ENCODE peak calls at places on chromosomes 3 and 15, in ten cellular contexts. C is left ventricle myocardium superior; M is fibroblast of the aortic adventitia; W is AG08396; G is kidney tubule cell; I is HTR-8/SVneo; E is stimulated activated CD8-positive, alpha-beta memory T cell treated with anti-CD3 and anti-CD28 coated beads, Interleukin-4, amount 100 ng/mL, for 4 hours; J is H7; U is right atrium auricular region; H is IMR-90. B is an unnamed sample.

GRCh38 chr15:72050700-72051099 is 67.2 kb downstream of the MYO9A start:
- DNase-seq in J (no peak), U (no peak), W (no peak), I (no peak), G (peak), E (no peak), H (no peak), C (no peak), M (no peak), B (no peak)

GRCh38 chr3:48151058-48151806 is 37.0 kb downstream of the CDC25A start:
- DNase-seq in E (peak), W (peak), G (peak), C (peak), J (peak), M (peak), H (peak), U (peak), I (peak), B (peak)

GRCh38 chr3:23992051-23992628 is 47.1 kb downstream of the NR1D2 start:
- DNase-seq in E (no peak), W (no peak), H (peak), J (no peak), M (peak), C (no peak), U (no peak), I (no peak), G (no peak), B (no peak)

GRCh38 chr3:51500632-51501131 is 867 bp upstream of the DCAF1 start:
- DNase-seq in C (peak), M (no peak), H (no peak), I (no peak), G (no peak), W (no peak), J (no peak), E (no peak), U (no peak), B (peak)

GRCh38 chr15:50077655-50078054 is 41.4 kb downstream of the ATP8B4 start:
- DNase-seq in G (no peak), C (no peak), U (no peak), M (no peak), I (no peak), W (no peak), E (no peak), J (no peak), H (no peak), B (no peak)

GRCh38 chr3:150255416-150255815 is 152.7 kb upstream of the TSC22D2 start:
- DNase-seq in U (peak), W (no peak), M (no peak), E (no peak), H (no peak), I (no peak), C (peak), J (no peak), G (peak), B (peak)

GRCh38 chr3:12421132-12421531 is 63.1 kb upstream of the TSEN2 start:
- DNase-seq in U (no peak), W (no peak), G (no peak), C (no peak), I (no peak), H (no peak), J (no peak), M (no peak), E (no peak), B (no peak)

GRCh38 chr15:92611995-92612745 is 43.4 kb downstream of the FAM174B start:
- DNase-seq in H (no peak), E (no peak), U (no peak), M (no peak), J (no peak), I (no peak), W (no peak), C (no peak), G (no peak), B (no peak)

GRCh38 chr3:8647137-8647970 is 2.8 kb upstream of the SSUH2 start:
- DNase-seq in H (no peak), U (no peak), C (no peak), M (no peak), E (no peak), W (no peak), I (no peak), G (no peak), J (no peak), B (no peak)

GRCh38 chr15:60727260-60727659 is 248.3 kb upstream of the ICE2 start:
- DNase-seq in M (no peak), J (no peak), I (no peak), G (no peak), H (no peak), U (no peak), E (no peak), W (no peak), C (no peak), B (no peak)

GRCh38 chr15:67240235-67241131 is 14.0 kb downstream of the AAGAB start:
- DNase-seq in J (peak), W (no peak), H (no peak), I (peak), C (no peak), E (no peak), G (peak), U (no peak), M (no peak), B (no peak)

GRCh38 chr3:65406470-65406869 is 632.2 kb downstream of the MAGI1 start:
- DNase-seq in U (no peak), C (no peak), M (peak), W (no peak), E (no peak), G (no peak), I (no peak), J (no peak), H (peak), B (no peak)

GRCh38 chr15:58748787-58749531 is 548 bp downstream of the ADAM10 start:
- DNase-seq in C (peak), U (peak), W (peak), H (no peak), I (no peak), J (peak), E (no peak), G (peak), M (peak), B (peak)

GRCh38 chr15:98421419-98422085 is 226.8 kb upstream of the IGF1R start:
- DNase-seq in U (peak), E (peak), H (peak), G (peak), C (peak), W (peak), I (peak), M (peak), J (peak), B (peak)

GRCh38 chr3:153319691-153320552 is 157.9 kb downstream of the RAP2B start:
- DNase-seq in U (no peak), E (no peak), M (no peak), G (no peak), W (no peak), I (no peak), C (no peak), H (no peak), J (no peak), B (no peak)

GRCh38 chr15:90306560-90306959 is 41.1 kb downstream of the NGRN start:
- DNase-seq in E (no peak), J (no peak), C (no peak), W (no peak), H (no peak), U (peak), G (no peak), I (no peak), M (no peak), B (no peak)

GRCh38 chr3:9779721-9780450 is 10.1 kb upstream of the CAMK1 start:
- DNase-seq in C (no peak), J (no peak), M (no peak), H (no peak), W (no peak), G (no peak), E (no peak), I (no peak), U (no peak), B (no peak)

GRCh38 chr3:192957441-192957951 is 39.8 kb upstream of the MB21D2 start:
- DNase-seq in U (peak), G (peak), J (no peak), E (no peak), I (no peak), W (peak), M (peak), C (peak), H (peak), B (peak)

GRCh38 chr3:32910954-32911353 is 40.5 kb upstream of the CCR4 start:
- DNase-seq in H (no peak), M (peak), C (no peak), G (no peak), U (no peak), E (no peak), I (no peak), J (no peak), W (no peak), B (no peak)

GRCh38 chr15:40043927-40044716 is 5.1 kb upstream of the SRP14 start:
- DNase-seq in C (no peak), G (no peak), W (no peak), I (no peak), E (no peak), J (no peak), U (peak), H (no peak), M (no peak), B (no peak)

GRCh38 chr3:36540898-36541518 is 160.7 kb downstream of the STAC start:
- DNase-seq in C (no peak), G (peak), I (no peak), U (no peak), H (peak), J (peak), E (no peak), M (peak), W (peak), B (no peak)

GRCh38 chr3:194133661-194134230 is 2.2 kb upstream of the HES1 start:
- DNase-seq in G (peak), I (peak), M (no peak), H (peak), J (peak), W (no peak), U (peak), C (no peak), E (no peak), B (peak)

GRCh38 chr3:12658593-12659058 is 5.3 kb downstream of the RAF1 start:
- DNase-seq in U (no peak), G (peak), E (no peak), H (peak), I (no peak), C (no peak), W (peak), J (no peak), M (peak), B (no peak)

GRCh38 chr3:58270485-58270884 is 32.9 kb downstream of the ABHD6 start:
- DNase-seq in M (no peak), I (no peak), H (no peak), J (no peak), W (no peak), E (no peak), U (no peak), C (no peak), G (no peak), B (no peak)

GRCh38 chr3:49199900-49200281 is 28.5 kb downstream of the KLHDC8B start:
- DNase-seq in G (no peak), W (no peak), H (no peak), U (no peak), M (no peak), C (no peak), I (no peak), J (no peak), E (no peak), B (no peak)

GRCh38 chr3:72655758-72656157 is 192.5 kb downstream of the SHQ1 start:
- DNase-seq in C (no peak), W (no peak), U (no peak), M (no peak), H (no peak), I (no peak), J (peak), E (no peak), G (no peak), B (no peak)

GRCh38 chr15:45796433-45796832 is 161.6 kb downstream of the SQOR start:
- DNase-seq in G (no peak), W (no peak), E (no peak), I (no peak), U (no peak), M (no peak), J (no peak), C (no peak), H (no peak), B (no peak)

GRCh38 chr3:13104511-13104910 is 31.3 kb upstream of the IQSEC1 start:
- DNase-seq in U (no peak), M (no peak), C (peak), I (no peak), G (no peak), W (no peak), H (no peak), E (no peak), J (peak), B (no peak)

GRCh38 chr15:80404719-80405553 is 754 bp downstream of the ARNT2 start:
- DNase-seq in E (no peak), M (no peak), C (peak), J (peak), I (peak), U (no peak), H (peak), W (no peak), G (peak), B (peak)

GRCh38 chr3:11948331-11948730 is 55.9 kb upstream of the SYN2 start:
- DNase-seq in C (no peak), J (no peak), I (no peak), E (no peak), M (no peak), H (no peak), U (no peak), W (no peak), G (no peak), B (no peak)

GRCh38 chr3:116835658-116836057 is 126.1 kb downstream of the TUSC7 start:
- DNase-seq in W (no peak), E (no peak), J (no peak), M (no peak), H (no peak), U (no peak), G (peak), C (no peak), I (no peak), B (no peak)

GRCh38 chr3:10292505-10293419 is at the start of gene GHRL:
- DNase-seq in M (peak), J (no peak), U (no peak), G (no peak), W (no peak), I (no peak), E (no peak), H (no peak), C (no peak), B (no peak)

GRCh38 chr15:22237891-22238275 is 157.6 kb downstream of the OR4M2 start:
- DNase-seq in U (no peak), I (no peak), C (no peak), M (no peak), W (no peak), G (no peak), E (no peak), H (no peak), J (no peak), B (no peak)

GRCh38 chr15:88476635-88477038 is 9.1 kb downstream of the MRPS11 start:
- DNase-seq in M (peak), H (peak), G (peak), W (peak), J (peak), I (peak), E (no peak), U (no peak), C (peak), B (no peak)

GRCh38 chr15:60076055-60076454 is 71.9 kb downstream of the FOXB1 start:
- DNase-seq in W (no peak), U (no peak), E (no peak), I (no peak), G (no peak), C (no peak), H (no peak), M (no peak), J (no peak), B (no peak)

GRCh38 chr3:177484206-177484605 is 286.9 kb upstream of the TBL1XR1 start:
- DNase-seq in G (no peak), I (no peak), C (no peak), J (no peak), E (no peak), W (no peak), H (no peak), U (no peak), M (peak), B (no peak)

GRCh38 chr3:194691481-194692281 is 6.0 kb downstream of the FAM43A start:
- DNase-seq in H (no peak), U (no peak), G (peak), J (no peak), C (no peak), I (no peak), W (no peak), E (no peak), M (no peak), B (no peak)

GRCh38 chr3:118077332-118077731 is 957.3 kb downstream of the IGSF11 start:
- DNase-seq in W (no peak), J (no peak), M (no peak), U (no peak), G (no peak), C (no peak), E (no peak), H (no peak), I (no peak), B (no peak)

GRCh38 chr3:129703913-129704312 is 97.4 kb upstream of the PLXND1 start:
- DNase-seq in C (no peak), J (no peak), U (no peak), M (peak), G (no peak), E (no peak), W (no peak), H (peak), I (no peak), B (no peak)

GRCh38 chr3:69032137-69032536 is 18.7 kb upstream of the EOGT start:
- DNase-seq in J (no peak), H (peak), M (peak), U (no peak), W (no peak), G (no peak), E (no peak), C (no peak), I (peak), B (no peak)